ENCODE peak calls at places on chromosomes 1 and 21, in five cellular contexts. M is A549; T is CD8-positive, alpha-beta memory T cell; V is heart left ventricle; A is frontal cortex. D is an unnamed sample.

GRCh38 chr1:52444465-52444864 is 40.1 kb downstream of the PRPF38A start:
- DNase-seq in A (no peak), V (no peak), M (no peak), T (no peak), D (no peak)

GRCh38 chr1:225688345-225688744 is 35.4 kb upstream of the ENAH start:
- DNase-seq in M (no peak), V (no peak), T (no peak), A (no peak), D (no peak)

GRCh38 chr1:111656093-111657017 is 36.8 kb downstream of the RAP1A start:
- DNase-seq in A (peak), V (no peak), M (peak), T (no peak), D (no peak)

GRCh38 chr1:65791396-65791795 is 1.3 kb upstream of the PDE4B start:
- DNase-seq in A (no peak), M (no peak), V (no peak), T (no peak), D (no peak)

GRCh38 chr1:192951961-192952460 is 107.1 kb downstream of the UCHL5 start:
- DNase-seq in M (no peak), T (no peak), A (peak), V (no peak), D (no peak)

GRCh38 chr1:154115180-154115579 is 39.7 kb downstream of the NUP210L start:
- DNase-seq in V (no peak), M (no peak), T (no peak), A (no peak), D (no peak)

GRCh38 chr1:43034778-43035177 is 76.1 kb upstream of the SLC2A1 start:
- DNase-seq in M (no peak), V (no peak), T (no peak), A (no peak), D (no peak)

GRCh38 chr1:239386453-239387303 is at the start of gene CHRM3:
- DNase-seq in A (peak), V (peak), M (peak), T (no peak), D (peak)

GRCh38 chr1:11030865-11031264 is 16.2 kb downstream of the MASP2 start:
- DNase-seq in T (no peak), V (no peak), A (no peak), M (no peak), D (no peak)

GRCh38 chr1:241799414-241799813 is 48.6 kb upstream of the EXO1 start:
- DNase-seq in T (no peak), V (no peak), A (no peak), M (no peak), D (no peak)

GRCh38 chr21:45999581-46000181 is 18.1 kb downstream of the COL6A1 start:
- DNase-seq in V (no peak), T (no peak), M (no peak), A (no peak), D (no peak)

GRCh38 chr1:212749924-212750535 is 41.5 kb downstream of the NSL1 start:
- DNase-seq in T (no peak), M (peak), V (no peak), A (peak), D (peak)

GRCh38 chr1:226688056-226688748 is 50.9 kb downstream of the ITPKB start:
- DNase-seq in A (no peak), T (no peak), V (no peak), M (no peak), D (no peak)

GRCh38 chr1:164770149-164770529 is 211.2 kb downstream of the PBX1 start:
- DNase-seq in A (no peak), V (no peak), M (no peak), T (no peak), D (no peak)

GRCh38 chr1:19563336-19564097 is 78.2 kb upstream of the CAPZB start:
- DNase-seq in T (no peak), V (peak), A (peak), M (no peak), D (no peak)

GRCh38 chr1:114107474-114108175 is 46.0 kb downstream of the SYT6 start:
- DNase-seq in V (no peak), M (no peak), T (no peak), A (no peak), D (no peak)

GRCh38 chr1:145730900-145731299 is 11.6 kb downstream of the CD160 start:
- DNase-seq in M (no peak), A (no peak), V (no peak), T (no peak), D (no peak)

GRCh38 chr21:42639646-42640152 is 13.7 kb upstream of the PDE9A start:
- DNase-seq in A (no peak), M (no peak), T (peak), V (no peak), D (no peak)

GRCh38 chr1:67041836-67042503 is 12.0 kb downstream of the SLC35D1 start:
- DNase-seq in T (no peak), A (no peak), V (no peak), M (no peak), D (no peak)

GRCh38 chr1:208235983-208236761 is 8.0 kb downstream of the PLXNA2 start:
- DNase-seq in M (no peak), T (no peak), A (no peak), V (peak), D (no peak)

D was measured in 8988T.